ENCODE peak calls at places on chromosome 9, in six cellular contexts. U, V, K, R, S and A are unnamed samples.

GRCh38 chr9:119500072-119500771 is 131.0 kb upstream of the BRINP1 start:
- DNase-seq in V (no peak), R (no peak), S (no peak), U (no peak), K (no peak), A (no peak)

GRCh38 chr9:86575825-86576488 is 221.7 kb upstream of the TUT7 start:
- DNase-seq in V (no peak), S (no peak), R (peak; percentile 39), U (no peak), K (peak; percentile 76), A (no peak)

GRCh38 chr9:81113408-81114124 is 575.8 kb downstream of the TLE1 start:
- DNase-seq in U (no peak), V (no peak), R (no peak), K (no peak), S (no peak), A (no peak)

GRCh38 chr9:124840300-124840833 is 12.9 kb upstream of the WDR38 start:
- DNase-seq in U (peak; percentile 65), R (peak; percentile 66), V (peak; percentile 9), K (no peak), S (no peak), A (no peak)

GRCh38 chr9:107925756-107926297 is 436.3 kb upstream of the KLF4 start:
- DNase-seq in S (no peak), K (no peak), V (no peak), R (no peak), U (no peak), A (no peak)

GRCh38 chr9:108671156-108671555 is 184.6 kb downstream of the ACTL7B start:
- DNase-seq in K (no peak), S (no peak), U (no peak), R (no peak), V (no peak), A (peak; percentile 67)

GRCh38 chr9:90007516-90008430 is 403.0 kb downstream of the GADD45G start:
- DNase-seq in S (no peak), U (no peak), R (no peak), V (peak; percentile 27), K (no peak), A (peak; percentile 87)

GRCh38 chr9:96126321-96126881 is 175.6 kb downstream of the HSD17B3 start:
- DNase-seq in S (no peak), V (peak; percentile 67), R (no peak), U (peak; percentile 71), K (no peak), A (no peak)

GRCh38 chr9:13487936-13488335 is 208.4 kb upstream of the MPDZ start:
- DNase-seq in U (no peak), K (no peak), V (no peak), S (no peak), R (no peak), A (no peak)

GRCh38 chr9:108569624-108570023 is 286.2 kb downstream of the ACTL7B start:
- DNase-seq in S (no peak), V (peak; percentile 44), K (no peak), U (no peak), R (no peak), A (peak; percentile 72)

GRCh38 chr9:272251-273213 is 57.9 kb downstream of the DOCK8 start:
- DNase-seq in K (no peak), R (no peak), V (no peak), S (peak; percentile 89), U (no peak), A (no peak)

GRCh38 chr9:9214052-9214451 is 1398.8 kb downstream of the PTPRD start:
- DNase-seq in V (no peak), R (no peak), S (no peak), U (no peak), K (no peak), A (no peak)

GRCh38 chr9:98288876-98289275 is 33.4 kb upstream of the TBC1D2 start:
- DNase-seq in V (peak; percentile 47), R (no peak), K (no peak), U (no peak), S (no peak), A (no peak)

GRCh38 chr9:108784998-108785397 is 70.8 kb downstream of the ACTL7B start:
- DNase-seq in K (peak; percentile 8), V (no peak), R (no peak), S (no peak), U (no peak), A (peak; percentile 89)

GRCh38 chr9:100554935-100555401 is 22.9 kb upstream of the CAVIN4 start:
- DNase-seq in V (no peak), R (no peak), U (no peak), K (no peak), S (no peak), A (peak; percentile 49)

GRCh38 chr9:36676823-36677521 is 104.3 kb downstream of the MELK start:
- DNase-seq in S (no peak), U (no peak), V (no peak), K (no peak), R (no peak), A (no peak)

GRCh38 chr9:106962615-106963363 is 99.8 kb downstream of the ZNF462 start:
- DNase-seq in U (no peak), R (no peak), K (peak; percentile 83), S (no peak), V (no peak), A (no peak)

GRCh38 chr9:96089425-96089824 is 212.6 kb downstream of the HSD17B3 start:
- DNase-seq in R (no peak), U (no peak), S (no peak), K (no peak), V (no peak), A (no peak)

GRCh38 chr9:100575765-100576368 is 2.0 kb upstream of the CAVIN4 start:
- DNase-seq in S (no peak), K (no peak), R (no peak), U (no peak), V (no peak), A (peak; percentile 80)

GRCh38 chr9:82745919-82746318 is 317.0 kb downstream of the RASEF start:
- DNase-seq in K (no peak), U (no peak), S (no peak), R (no peak), V (no peak), A (no peak)

GRCh38 chr9:130240410-130241197 is 25.0 kb upstream of the HMCN2 start:
- DNase-seq in R (no peak), S (peak; percentile 54), U (no peak), K (peak; percentile 67), V (peak; percentile 76), A (peak; percentile 59)

GRCh38 chr9:131438190-131438589 is 44.3 kb downstream of the PRRC2B start:
- DNase-seq in K (no peak), V (no peak), R (no peak), U (no peak), S (no peak), A (no peak)

GRCh38 chr9:133950206-133950915 is 41.8 kb downstream of the VAV2 start:
- DNase-seq in R (peak; percentile 25), S (no peak), V (no peak), U (peak; percentile 56), K (peak; percentile 44), A (peak; percentile 55)

GRCh38 chr9:105245720-105246161 is 1.3 kb downstream of the SLC44A1 start:
- DNase-seq in V (no peak), K (no peak), S (no peak), R (no peak), U (no peak), A (no peak)

GRCh38 chr9:105243015-105243686 is 1.3 kb upstream of the SLC44A1 start:
- DNase-seq in K (no peak), V (no peak), S (no peak), U (no peak), R (no peak), A (peak; percentile 91)

GRCh38 chr9:105243935-105244273 is 547 bp upstream of the SLC44A1 start:
- DNase-seq in R (no peak), V (no peak), U (no peak), K (no peak), S (no peak), A (no peak)

GRCh38 chr9:105244996-105245719 is 707 bp downstream of the SLC44A1 start:
- DNase-seq in U (peak; percentile 90), K (peak; percentile 34), R (peak; percentile 43), V (peak; percentile 85), S (no peak), A (peak; percentile 30)

GRCh38 chr9:105244274-105244995 is at the start of gene SLC44A1:
- DNase-seq in U (peak; percentile 99), K (peak; percentile 97), R (peak; percentile 99), V (peak; percentile 98), S (peak; percentile 47), A (peak; percentile 96)
- TF ChIP-seq CTCF in U (no peak), K (no peak), R (peak; percentile 16), V (no peak), S (no peak), A (no peak)

GRCh38 chr9:129038109-129038852 is 1.9 kb downstream of the MIGA2 start:
- DNase-seq in S (no peak), R (no peak), U (no peak), K (peak; percentile 65), V (no peak), A (no peak)
- H3K4me3 ChIP-seq in S (no peak overlapping the region), R (peak overlapping the region; percentile 94), U (no peak overlapping the region), K (no peak overlapping the region), V (no peak overlapping the region), A (peak overlapping the region; percentile 93)

GRCh38 chr9:127549218-127549617 is 62.9 kb upstream of the STXBP1 start:
- DNase-seq in S (no peak), U (no peak), V (no peak), R (no peak), K (no peak), A (no peak)

GRCh38 chr9:127545196-127546124 is 66.6 kb upstream of the STXBP1 start:
- DNase-seq in U (peak; percentile 90), K (peak; percentile 16), V (peak; percentile 82), S (no peak), R (no peak), A (peak; percentile 77)

GRCh38 chr9:127548352-127548878 is 63.7 kb upstream of the STXBP1 start:
- DNase-seq in K (no peak), U (no peak), S (no peak), V (no peak), R (no peak), A (no peak)

GRCh38 chr9:127543973-127544533 is 68.0 kb upstream of the STXBP1 start:
- DNase-seq in V (no peak), S (no peak), K (peak; percentile 3), R (no peak), U (no peak), A (no peak)

GRCh38 chr9:127546125-127546832 is 65.8 kb upstream of the STXBP1 start:
- DNase-seq in R (no peak), U (no peak), V (no peak), K (no peak), S (no peak), A (no peak)
- TF ChIP-seq CTCF in R (no peak), U (no peak), V (no peak), K (no peak), S (no peak), A (no peak)

GRCh38 chr9:38009035-38009501 is 60.0 kb downstream of the SHB start:
- DNase-seq in U (no peak), S (no peak), R (no peak), K (no peak), V (no peak), A (no peak)

GRCh38 chr9:38006163-38006562 is 62.9 kb downstream of the SHB start:
- DNase-seq in U (no peak), R (no peak), S (no peak), K (no peak), V (no peak), A (no peak)

GRCh38 chr9:38006981-38007380 is 62.0 kb downstream of the SHB start:
- DNase-seq in K (no peak), V (no peak), R (no peak), S (no peak), U (no peak), A (no peak)

GRCh38 chr9:38009990-38010389 is 59.0 kb downstream of the SHB start:
- DNase-seq in R (no peak), U (no peak), K (no peak), S (no peak), V (no peak), A (no peak)

GRCh38 chr9:38008168-38009034 is 60.6 kb downstream of the SHB start:
- DNase-seq in R (peak; percentile 57), V (peak; percentile 85), S (peak; percentile 56), U (no peak), K (no peak), A (peak; percentile 86)
- H3K4me3 ChIP-seq in R (no peak overlapping the region), V (no peak overlapping the region), S (no peak overlapping the region), U (no peak overlapping the region), K (no peak overlapping the region), A (no peak overlapping the region)